ENCODE peak calls at places on chromosome 1, in six cellular contexts. One of them, this sample, is unnamed. For H3K27me3, the result is how much of the 10 kb centered on the place peaks cover.

GRCh38 chr1:233005703-233006102 is 55.3 kb downstream of the NTPCR start:
- DNase-seq in CD8-positive, alpha-beta memory T cell: no peak
- DNase-seq in GM23338: no peak
- DNase-seq in uterus: peak
- DNase-seq in aorta: no peak
- DNase-seq in fibroblast of lung: peak
- DNase-seq in this sample: no peak

GRCh38 chr1:81172483-81172882 is 628.3 kb upstream of the ADGRL2 start:
- DNase-seq in CD8-positive, alpha-beta memory T cell: no peak
- DNase-seq in GM23338: no peak
- DNase-seq in uterus: no peak
- DNase-seq in aorta: no peak
- DNase-seq in fibroblast of lung: no peak
- DNase-seq in this sample: no peak

GRCh38 chr1:83571536-83571935 is 427.4 kb downstream of the TTLL7 start:
- DNase-seq in CD8-positive, alpha-beta memory T cell: no peak
- DNase-seq in GM23338: no peak
- DNase-seq in uterus: no peak
- DNase-seq in aorta: no peak
- DNase-seq in fibroblast of lung: no peak
- DNase-seq in this sample: no peak

GRCh38 chr1:38071530-38072266 is 25.1 kb upstream of the POU3F1 start:
- DNase-seq in CD8-positive, alpha-beta memory T cell: no peak
- DNase-seq in GM23338: peak
- DNase-seq in uterus: no peak
- DNase-seq in aorta: no peak
- DNase-seq in fibroblast of lung: peak
- DNase-seq in this sample: no peak

GRCh38 chr1:111750856-111751255 is 4.8 kb upstream of the DDX20 start:
- DNase-seq in CD8-positive, alpha-beta memory T cell: no peak
- DNase-seq in GM23338: no peak
- DNase-seq in uterus: no peak
- DNase-seq in aorta: no peak
- DNase-seq in fibroblast of lung: no peak
- DNase-seq in this sample: no peak

GRCh38 chr1:23643668-23644554 is 47.7 kb upstream of the RPL11 start:
- DNase-seq in CD8-positive, alpha-beta memory T cell: no peak
- DNase-seq in GM23338: no peak
- DNase-seq in uterus: no peak
- DNase-seq in aorta: no peak
- DNase-seq in fibroblast of lung: no peak
- DNase-seq in this sample: no peak

GRCh38 chr1:61980561-61980960 is 214.1 kb upstream of the L1TD1 start:
- DNase-seq in CD8-positive, alpha-beta memory T cell: no peak
- DNase-seq in GM23338: peak
- DNase-seq in uterus: no peak
- DNase-seq in aorta: no peak
- DNase-seq in fibroblast of lung: peak
- DNase-seq in this sample: no peak

GRCh38 chr1:109214695-109215623 is 1.2 kb downstream of the SARS1 start:
- DNase-seq in CD8-positive, alpha-beta memory T cell: peak
- DNase-seq in GM23338: peak
- DNase-seq in uterus: peak
- DNase-seq in aorta: no peak
- DNase-seq in fibroblast of lung: peak
- DNase-seq in this sample: peak

GRCh38 chr1:2088434-2088833 is 38.2 kb downstream of the PRKCZ start:
- DNase-seq in CD8-positive, alpha-beta memory T cell: no peak
- DNase-seq in GM23338: no peak
- DNase-seq in uterus: peak
- DNase-seq in aorta: no peak
- DNase-seq in fibroblast of lung: peak
- DNase-seq in this sample: no peak

GRCh38 chr1:98940069-98940468 is 64.6 kb downstream of the PLPPR5 start:
- DNase-seq in CD8-positive, alpha-beta memory T cell: no peak
- DNase-seq in GM23338: no peak
- DNase-seq in uterus: no peak
- DNase-seq in aorta: no peak
- DNase-seq in fibroblast of lung: no peak
- DNase-seq in this sample: no peak

GRCh38 chr1:179083031-179083345 is 1.1 kb downstream of the TOR3A start:
- DNase-seq in CD8-positive, alpha-beta memory T cell: peak
- DNase-seq in GM23338: no peak
- DNase-seq in uterus: no peak
- DNase-seq in aorta: no peak
- DNase-seq in fibroblast of lung: peak
- DNase-seq in this sample: no peak

GRCh38 chr1:42951588-42951987 is 7.1 kb downstream of the SLC2A1 start:
- DNase-seq in CD8-positive, alpha-beta memory T cell: no peak
- DNase-seq in GM23338: no peak
- DNase-seq in uterus: no peak
- DNase-seq in aorta: no peak
- DNase-seq in fibroblast of lung: no peak
- DNase-seq in this sample: no peak

GRCh38 chr1:22540311-22540710 is 23.0 kb upstream of the EPHA8 start:
- DNase-seq in CD8-positive, alpha-beta memory T cell: no peak
- DNase-seq in GM23338: no peak
- DNase-seq in uterus: no peak
- DNase-seq in aorta: no peak
- DNase-seq in fibroblast of lung: no peak
- DNase-seq in this sample: no peak
- H3K27ac ChIP-seq in CD8-positive, alpha-beta memory T cell: no peak
- H3K27ac ChIP-seq in GM23338: no peak
- H3K27ac ChIP-seq in uterus: no peak
- H3K27ac ChIP-seq in aorta: no peak
- H3K27ac ChIP-seq in fibroblast of lung: no peak
- H3K27ac ChIP-seq in this sample: no peak

GRCh38 chr1:53731779-53732305 is 7.1 kb downstream of the GLIS1 start:
- DNase-seq in CD8-positive, alpha-beta memory T cell: no peak
- DNase-seq in GM23338: no peak
- DNase-seq in uterus: no peak
- DNase-seq in aorta: no peak
- DNase-seq in fibroblast of lung: peak
- DNase-seq in this sample: no peak

GRCh38 chr1:53732409-53732808 is 6.6 kb downstream of the GLIS1 start:
- DNase-seq in CD8-positive, alpha-beta memory T cell: no peak
- DNase-seq in GM23338: no peak
- DNase-seq in uterus: no peak
- DNase-seq in aorta: no peak
- DNase-seq in fibroblast of lung: peak
- DNase-seq in this sample: no peak

GRCh38 chr1:53733447-53733931 is 5.5 kb downstream of the GLIS1 start:
- DNase-seq in CD8-positive, alpha-beta memory T cell: no peak
- DNase-seq in GM23338: no peak
- DNase-seq in uterus: no peak
- DNase-seq in aorta: no peak
- DNase-seq in fibroblast of lung: peak
- DNase-seq in this sample: no peak

GRCh38 chr1:53733975-53734649 is 4.9 kb downstream of the GLIS1 start:
- DNase-seq in CD8-positive, alpha-beta memory T cell: no peak
- DNase-seq in GM23338: no peak
- DNase-seq in uterus: no peak
- DNase-seq in aorta: no peak
- DNase-seq in fibroblast of lung: peak
- DNase-seq in this sample: no peak

DNA sequence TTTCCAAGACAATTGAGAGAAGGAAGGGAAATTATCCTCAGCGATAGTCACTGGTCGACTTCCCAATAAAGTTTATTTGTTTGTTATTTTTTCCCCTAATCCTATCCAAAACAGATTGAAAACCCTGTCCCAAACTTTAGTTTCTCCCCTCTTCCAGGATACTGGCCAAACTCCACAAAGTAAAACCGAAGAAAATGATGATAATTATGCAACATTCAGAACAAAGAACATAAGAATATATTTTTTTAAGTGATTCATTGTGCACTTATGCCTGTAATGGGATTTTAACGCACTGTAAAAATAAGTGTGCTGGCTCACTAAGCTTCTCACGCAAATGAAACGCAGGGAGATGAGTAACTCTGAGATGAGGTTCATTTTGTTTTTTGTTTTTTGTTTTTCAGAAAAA is 6.0 kb downstream of the GLIS1 start:
- DNase-seq in CD8-positive, alpha-beta memory T cell: no peak
- DNase-seq in GM23338: no peak
- DNase-seq in uterus: no peak
- DNase-seq in aorta: no peak
- DNase-seq in fibroblast of lung: peak
- DNase-seq in this sample: no peak
- H3K4me3 ChIP-seq in CD8-positive, alpha-beta memory T cell: no peak
- H3K4me3 ChIP-seq in GM23338: no peak
- H3K4me3 ChIP-seq in uterus: no peak
- H3K4me3 ChIP-seq in aorta: no peak
- H3K4me3 ChIP-seq in fibroblast of lung: no peak
- H3K4me3 ChIP-seq in this sample: no peak

DNA sequence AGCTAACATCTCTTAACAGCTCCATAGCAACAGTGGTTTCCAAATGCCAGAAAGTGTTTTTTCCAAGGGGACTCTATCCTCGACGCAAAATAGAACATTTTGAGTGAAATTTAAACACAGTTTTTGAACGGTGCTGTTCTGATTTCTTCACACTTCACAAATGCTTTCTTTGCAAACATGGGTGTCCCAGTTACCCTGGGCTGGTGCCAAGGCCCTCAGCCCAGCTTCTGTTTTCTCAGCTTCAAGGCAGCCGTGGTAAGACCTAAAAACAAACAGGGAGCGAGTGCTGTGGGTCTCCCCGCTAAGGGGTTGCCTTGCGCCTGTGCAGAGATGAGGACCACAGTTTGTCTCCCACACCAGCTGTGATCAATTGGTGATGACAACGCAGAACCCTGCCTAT is 147.2 kb upstream of the VAMP3 start:
- DNase-seq in CD8-positive, alpha-beta memory T cell: no peak
- DNase-seq in GM23338: no peak
- DNase-seq in uterus: no peak
- DNase-seq in aorta: peak
- DNase-seq in fibroblast of lung: no peak
- DNase-seq in this sample: peak
- H3K27me3 ChIP-seq in CD8-positive, alpha-beta memory T cell: under half
- H3K27me3 ChIP-seq in GM23338: under half
- H3K27me3 ChIP-seq in uterus: under half
- H3K27me3 ChIP-seq in aorta: under half
- H3K27me3 ChIP-seq in fibroblast of lung: under half
- H3K27me3 ChIP-seq in this sample: under half

DNA sequence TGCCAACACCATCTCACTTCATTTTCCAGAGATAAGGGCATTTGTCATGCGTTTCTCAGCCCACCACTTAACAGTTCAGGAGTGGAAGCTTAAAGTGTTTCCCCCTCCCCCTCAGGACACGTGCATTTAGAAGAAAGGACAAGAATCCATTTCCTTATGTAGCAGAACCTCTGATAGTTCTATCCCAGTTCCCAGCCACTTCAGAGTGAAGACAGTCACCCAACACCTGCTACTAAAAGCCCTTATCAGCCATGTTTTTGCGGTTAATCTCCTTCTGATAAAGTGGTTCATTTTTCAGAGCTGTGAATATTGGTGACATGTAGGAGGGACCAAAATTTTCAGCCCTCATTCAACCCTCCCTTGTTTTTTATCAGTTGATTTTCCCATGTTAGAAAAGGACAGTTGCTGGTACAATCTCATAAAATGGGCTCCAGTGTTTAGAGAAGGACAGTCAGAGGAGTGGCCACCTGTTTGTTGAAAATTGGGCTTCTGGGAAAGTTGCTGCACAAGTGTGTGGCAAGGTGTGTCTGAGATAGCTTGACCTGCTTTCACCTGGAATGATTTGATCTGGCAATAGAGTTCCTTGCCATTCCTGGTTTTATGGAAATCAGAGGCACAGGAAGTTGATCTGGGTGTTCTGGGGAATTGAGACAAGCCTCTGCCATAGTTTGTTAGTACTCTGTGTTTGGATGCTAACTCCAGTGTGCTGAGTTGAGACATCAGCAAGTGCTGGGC is 114.0 kb downstream of the PPP1R12B start:
- DNase-seq in CD8-positive, alpha-beta memory T cell: no peak
- DNase-seq in GM23338: peak
- DNase-seq in uterus: no peak
- DNase-seq in aorta: no peak
- DNase-seq in fibroblast of lung: no peak
- DNase-seq in this sample: no peak
- H3K27ac ChIP-seq in CD8-positive, alpha-beta memory T cell: no peak
- H3K27ac ChIP-seq in GM23338: peak
- H3K27ac ChIP-seq in uterus: no peak
- H3K27ac ChIP-seq in aorta: no peak
- H3K27ac ChIP-seq in fibroblast of lung: no peak
- H3K27ac ChIP-seq in this sample: no peak

GRCh38 chr1:46489169-46489637 is 433 bp upstream of the DMBX1 start:
- DNase-seq in CD8-positive, alpha-beta memory T cell: no peak
- DNase-seq in GM23338: no peak
- DNase-seq in uterus: no peak
- DNase-seq in aorta: no peak
- DNase-seq in fibroblast of lung: no peak
- DNase-seq in this sample: no peak
- H3K4me3 ChIP-seq in CD8-positive, alpha-beta memory T cell: no peak
- H3K4me3 ChIP-seq in GM23338: peak
- H3K4me3 ChIP-seq in uterus: peak
- H3K4me3 ChIP-seq in aorta: no peak
- H3K4me3 ChIP-seq in fibroblast of lung: no peak
- H3K4me3 ChIP-seq in this sample: peak

GRCh38 chr1:69076631-69077030 is 491.1 kb upstream of the LRRC7 start:
- DNase-seq in CD8-positive, alpha-beta memory T cell: no peak
- DNase-seq in GM23338: peak
- DNase-seq in uterus: no peak
- DNase-seq in aorta: no peak
- DNase-seq in fibroblast of lung: no peak
- DNase-seq in this sample: no peak

GRCh38 chr1:69073176-69073575 is 494.5 kb upstream of the LRRC7 start:
- DNase-seq in CD8-positive, alpha-beta memory T cell: no peak
- DNase-seq in GM23338: peak
- DNase-seq in uterus: no peak
- DNase-seq in aorta: no peak
- DNase-seq in fibroblast of lung: no peak
- DNase-seq in this sample: no peak

DNA sequence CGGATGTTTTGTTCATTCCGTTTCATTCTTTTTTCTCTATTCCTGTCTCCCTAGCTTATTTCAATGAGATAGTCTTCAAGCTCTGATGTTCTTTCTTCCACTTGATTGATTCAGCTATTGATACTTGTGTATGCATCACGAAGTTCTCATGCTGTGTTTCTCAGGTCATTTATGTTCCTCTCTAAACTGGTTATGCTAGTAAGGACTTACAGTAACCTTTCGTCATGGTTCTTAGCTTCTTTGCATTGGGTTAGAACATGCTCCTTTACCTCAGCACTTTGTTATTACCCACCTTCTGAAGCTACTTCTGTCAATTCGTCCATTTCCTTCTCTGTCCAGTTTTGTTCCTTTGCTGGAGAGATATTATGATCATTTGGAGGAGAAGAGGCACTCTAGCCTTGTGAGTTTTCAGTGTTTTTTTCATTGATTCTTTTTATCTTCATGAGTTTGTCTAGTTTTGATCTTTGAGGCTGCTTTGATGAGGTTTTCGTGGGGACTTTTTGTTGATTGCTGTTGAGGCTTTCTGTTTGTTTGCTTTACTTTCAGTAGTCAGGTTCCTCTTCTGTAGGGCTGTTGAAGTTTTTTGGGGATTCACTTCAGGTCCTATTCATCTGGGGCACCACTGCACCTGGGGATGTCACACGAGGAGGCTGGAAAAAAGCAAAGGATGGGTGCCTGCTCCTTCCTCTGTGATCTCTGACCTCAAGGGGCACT is 496.9 kb upstream of the LRRC7 start:
- DNase-seq in CD8-positive, alpha-beta memory T cell: no peak
- DNase-seq in GM23338: no peak
- DNase-seq in uterus: no peak
- DNase-seq in aorta: no peak
- DNase-seq in fibroblast of lung: no peak
- DNase-seq in this sample: no peak
- H3K27me3 ChIP-seq in CD8-positive, alpha-beta memory T cell: under half
- H3K27me3 ChIP-seq in GM23338: under half
- H3K27me3 ChIP-seq in uterus: under half
- H3K27me3 ChIP-seq in aorta: under half
- H3K27me3 ChIP-seq in fibroblast of lung: under half
- H3K27me3 ChIP-seq in this sample: under half

GRCh38 chr1:15180189-15180588 is 26.6 kb downstream of the TMEM51 start:
- DNase-seq in CD8-positive, alpha-beta memory T cell: no peak
- DNase-seq in GM23338: no peak
- DNase-seq in uterus: no peak
- DNase-seq in aorta: no peak
- DNase-seq in fibroblast of lung: peak
- DNase-seq in this sample: peak
- H3K27ac ChIP-seq in CD8-positive, alpha-beta memory T cell: no peak
- H3K27ac ChIP-seq in GM23338: no peak
- H3K27ac ChIP-seq in uterus: no peak
- H3K27ac ChIP-seq in aorta: no peak
- H3K27ac ChIP-seq in fibroblast of lung: no peak
- H3K27ac ChIP-seq in this sample: no peak

This sample was measured in dorsolateral prefrontal cortex.